ENCODE peak calls at places on chromosome 22, in five cellular contexts. One of them, this sample, is unnamed.
A peak's percentile ranks its signal among the peaks of the same experiment; 100 is the strongest.

GRCh38 chr22:44538071-44538470 is 40.0 kb upstream of the RTL6 start:
- DNase-seq in heart left ventricle: no peak
- DNase-seq in neural progenitor cell: no peak
- DNase-seq in Ammon's horn: peak; percentile 29
- DNase-seq in left ventricle myocardium inferior: no peak
- DNase-seq in this sample: no peak

GRCh38 chr22:29093980-29094379 is 21.1 kb downstream of the KREMEN1 start:
- DNase-seq in heart left ventricle: no peak
- DNase-seq in neural progenitor cell: no peak
- DNase-seq in Ammon's horn: no peak
- DNase-seq in left ventricle myocardium inferior: no peak
- DNase-seq in this sample: no peak

GRCh38 chr22:41366323-41367014 is 15.3 kb upstream of the TEF start:
- DNase-seq in heart left ventricle: no peak
- DNase-seq in neural progenitor cell: no peak
- DNase-seq in Ammon's horn: no peak
- DNase-seq in left ventricle myocardium inferior: no peak
- DNase-seq in this sample: no peak

GRCh38 chr22:42299586-42300285 is 29.3 kb upstream of the TCF20 start:
- DNase-seq in heart left ventricle: peak; percentile 53
- DNase-seq in neural progenitor cell: peak; percentile 84
- DNase-seq in Ammon's horn: no peak
- DNase-seq in left ventricle myocardium inferior: peak; percentile 48
- DNase-seq in this sample: no peak

GRCh38 chr22:28027453-28028448 is 108.7 kb upstream of the PITPNB start:
- DNase-seq in heart left ventricle: no peak
- DNase-seq in neural progenitor cell: no peak
- DNase-seq in Ammon's horn: no peak
- DNase-seq in left ventricle myocardium inferior: no peak
- DNase-seq in this sample: peak; percentile 12

GRCh38 chr22:30602049-30602448 is 4.9 kb upstream of the TCN2 start:
- DNase-seq in heart left ventricle: no peak
- DNase-seq in neural progenitor cell: peak; percentile 42
- DNase-seq in Ammon's horn: no peak
- DNase-seq in left ventricle myocardium inferior: no peak
- DNase-seq in this sample: peak; percentile 8

GRCh38 chr22:48736593-48737460 is 1090.8 kb downstream of the BRD1 start:
- DNase-seq in heart left ventricle: no peak
- DNase-seq in neural progenitor cell: no peak
- DNase-seq in Ammon's horn: no peak
- DNase-seq in left ventricle myocardium inferior: no peak
- DNase-seq in this sample: no peak

GRCh38 chr22:37195921-37196320 is 7.9 kb upstream of the C1QTNF6 start:
- DNase-seq in heart left ventricle: peak; percentile 24
- DNase-seq in neural progenitor cell: no peak
- DNase-seq in Ammon's horn: no peak
- DNase-seq in left ventricle myocardium inferior: no peak
- DNase-seq in this sample: no peak

GRCh38 chr22:34414467-34415440 is 494.5 kb upstream of the LARGE1 start:
- DNase-seq in heart left ventricle: peak; percentile 24
- DNase-seq in neural progenitor cell: peak; percentile 95
- DNase-seq in Ammon's horn: peak; percentile 35
- DNase-seq in left ventricle myocardium inferior: no peak
- DNase-seq in this sample: peak; percentile 4

GRCh38 chr22:20398420-20398819 is 4.5 kb downstream of the ZNF74 start:
- DNase-seq in heart left ventricle: no peak
- DNase-seq in neural progenitor cell: no peak
- DNase-seq in Ammon's horn: no peak
- DNase-seq in left ventricle myocardium inferior: no peak
- DNase-seq in this sample: no peak

GRCh38 chr22:20424937-20425587 is 12.6 kb downstream of the SCARF2 start:
- DNase-seq in heart left ventricle: peak; percentile 47
- DNase-seq in neural progenitor cell: peak; percentile 4
- DNase-seq in Ammon's horn: no peak
- DNase-seq in left ventricle myocardium inferior: peak; percentile 49
- DNase-seq in this sample: no peak

This sample was measured in midbrain.